ENCODE peak calls at places on chromosomes 7 and 10, in four cellular contexts. One of them, this sample, is unnamed. For H3K4me1, the result is how much of the 10 kb centered on the place peaks cover.

GRCh38 chr10:92727141-92727540 is 37.4 kb downstream of the HHEX start:
- DNase-seq in PC-9: no peak
- DNase-seq in ascending aorta: no peak
- DNase-seq in prostate gland: no peak
- DNase-seq in this sample: peak

GRCh38 chr7:157676001-157676400 is 339.2 kb downstream of the DNAJB6 start:
- DNase-seq in prostate gland: no peak
- DNase-seq in ascending aorta: peak
- DNase-seq in PC-9: no peak
- DNase-seq in this sample: no peak

GRCh38 chr10:7572435-7572834 is 94.3 kb downstream of the ITIH5 start:
- DNase-seq in ascending aorta: no peak
- DNase-seq in PC-9: no peak
- DNase-seq in prostate gland: no peak
- DNase-seq in this sample: no peak

GRCh38 chr7:159040912-159041711 is 103.6 kb downstream of the VIPR2 start:
- DNase-seq in ascending aorta: peak
- DNase-seq in PC-9: no peak
- DNase-seq in prostate gland: no peak
- DNase-seq in this sample: no peak

GRCh38 chr10:35212856-35213255 is 86.2 kb downstream of the CREM start:
- DNase-seq in prostate gland: no peak
- DNase-seq in ascending aorta: peak
- DNase-seq in PC-9: no peak
- DNase-seq in this sample: no peak

GRCh38 chr7:78090616-78091015 is 292.0 kb downstream of the PHTF2 start:
- DNase-seq in ascending aorta: no peak
- DNase-seq in PC-9: no peak
- DNase-seq in prostate gland: no peak
- DNase-seq in this sample: no peak

GRCh38 chr7:22983257-22983855 is 30.6 kb downstream of the HYCC1 start:
- DNase-seq in prostate gland: no peak
- DNase-seq in ascending aorta: no peak
- DNase-seq in PC-9: no peak
- DNase-seq in this sample: no peak

GRCh38 chr7:6718124-6718523 is 11.4 kb upstream of the ZNF12 start:
- DNase-seq in PC-9: no peak
- DNase-seq in prostate gland: no peak
- DNase-seq in ascending aorta: no peak
- DNase-seq in this sample: no peak

GRCh38 chr10:52115823-52116222 is 198.3 kb upstream of the DKK1 start:
- DNase-seq in PC-9: no peak
- DNase-seq in ascending aorta: no peak
- DNase-seq in prostate gland: no peak
- DNase-seq in this sample: no peak

GRCh38 chr7:139777304-139777890 is 401 bp downstream of the HIPK2 start:
- DNase-seq in PC-9: no peak
- DNase-seq in prostate gland: peak
- DNase-seq in ascending aorta: peak
- DNase-seq in this sample: peak

GRCh38 chr7:34497153-34497777 is 160.8 kb upstream of the NPSR1 start:
- DNase-seq in ascending aorta: no peak
- DNase-seq in PC-9: no peak
- DNase-seq in prostate gland: no peak
- DNase-seq in this sample: no peak

GRCh38 chr7:30791126-30791525 is 19.9 kb downstream of the MINDY4 start:
- DNase-seq in prostate gland: no peak
- DNase-seq in PC-9: no peak
- DNase-seq in ascending aorta: no peak
- DNase-seq in this sample: no peak

GRCh38 chr7:91565499-91566331 is 301.5 kb downstream of the FZD1 start:
- DNase-seq in ascending aorta: no peak
- DNase-seq in PC-9: no peak
- DNase-seq in prostate gland: peak
- DNase-seq in this sample: peak

GRCh38 chr7:116161733-116162132 is 48.6 kb upstream of the TES start:
- DNase-seq in PC-9: no peak
- DNase-seq in prostate gland: no peak
- DNase-seq in ascending aorta: no peak
- DNase-seq in this sample: peak

GRCh38 chr7:101636822-101637623 is 7.9 kb upstream of the MYL10 start:
- DNase-seq in ascending aorta: no peak
- DNase-seq in PC-9: no peak
- DNase-seq in prostate gland: no peak
- DNase-seq in this sample: no peak

GRCh38 chr7:27872281-27873005 is 132.5 kb downstream of the TAX1BP1 start:
- DNase-seq in ascending aorta: no peak
- DNase-seq in PC-9: peak
- DNase-seq in prostate gland: no peak
- DNase-seq in this sample: no peak

GRCh38 chr10:6098156-6098555 is 9.3 kb downstream of the RBM17 start:
- DNase-seq in PC-9: no peak
- DNase-seq in prostate gland: no peak
- DNase-seq in ascending aorta: no peak
- DNase-seq in this sample: no peak

GRCh38 chr10:6103591-6103990 is 14.8 kb downstream of the RBM17 start:
- DNase-seq in PC-9: no peak
- DNase-seq in prostate gland: no peak
- DNase-seq in ascending aorta: no peak
- DNase-seq in this sample: no peak

GRCh38 chr10:6102128-6102527 is 13.3 kb downstream of the RBM17 start:
- DNase-seq in prostate gland: no peak
- DNase-seq in PC-9: no peak
- DNase-seq in ascending aorta: no peak
- DNase-seq in this sample: no peak

GRCh38 chr10:6100370-6100769 is 11.5 kb downstream of the RBM17 start:
- DNase-seq in ascending aorta: no peak
- DNase-seq in PC-9: no peak
- DNase-seq in prostate gland: no peak
- DNase-seq in this sample: no peak

DNA sequence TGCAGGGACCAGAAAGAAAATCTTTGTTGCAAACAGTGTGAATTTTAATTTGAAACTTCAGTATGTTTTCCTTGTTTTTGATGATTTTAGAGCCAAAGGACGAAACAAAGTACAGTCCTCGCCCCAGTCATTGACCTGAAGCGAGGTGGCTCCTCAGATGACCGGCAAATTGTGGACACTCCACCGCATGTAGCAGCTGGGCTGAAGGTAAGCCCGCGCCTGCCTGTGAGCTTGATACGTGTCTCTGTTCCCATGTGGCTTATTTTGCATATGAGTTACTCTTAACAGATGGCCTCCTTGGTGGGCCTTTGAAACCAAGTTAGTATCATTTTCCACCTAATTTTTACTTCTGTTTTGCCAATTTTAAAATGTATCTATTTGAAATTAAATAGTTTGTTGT is 12.3 kb downstream of the RBM17 start:
- DNase-seq in prostate gland: no peak
- DNase-seq in PC-9: no peak
- DNase-seq in ascending aorta: no peak
- DNase-seq in this sample: no peak
- H3K4me1 ChIP-seq in prostate gland: under half
- H3K4me1 ChIP-seq in PC-9: under half
- H3K4me1 ChIP-seq in ascending aorta: under half
- H3K4me1 ChIP-seq in this sample: under half

GRCh38 chr10:49039409-49039808 is 75.9 kb downstream of the VSTM4 start:
- DNase-seq in prostate gland: no peak
- DNase-seq in ascending aorta: no peak
- DNase-seq in PC-9: no peak
- DNase-seq in this sample: no peak

GRCh38 chr10:49038711-49039110 is 76.6 kb downstream of the VSTM4 start:
- DNase-seq in prostate gland: no peak
- DNase-seq in PC-9: no peak
- DNase-seq in ascending aorta: no peak
- DNase-seq in this sample: no peak

GRCh38 chr10:49035920-49036319 is 79.4 kb downstream of the VSTM4 start:
- DNase-seq in PC-9: no peak
- DNase-seq in prostate gland: no peak
- DNase-seq in ascending aorta: no peak
- DNase-seq in this sample: no peak

GRCh38 chr10:49036638-49037037 is 78.7 kb downstream of the VSTM4 start:
- DNase-seq in ascending aorta: no peak
- DNase-seq in PC-9: no peak
- DNase-seq in prostate gland: no peak
- DNase-seq in this sample: no peak

DNA sequence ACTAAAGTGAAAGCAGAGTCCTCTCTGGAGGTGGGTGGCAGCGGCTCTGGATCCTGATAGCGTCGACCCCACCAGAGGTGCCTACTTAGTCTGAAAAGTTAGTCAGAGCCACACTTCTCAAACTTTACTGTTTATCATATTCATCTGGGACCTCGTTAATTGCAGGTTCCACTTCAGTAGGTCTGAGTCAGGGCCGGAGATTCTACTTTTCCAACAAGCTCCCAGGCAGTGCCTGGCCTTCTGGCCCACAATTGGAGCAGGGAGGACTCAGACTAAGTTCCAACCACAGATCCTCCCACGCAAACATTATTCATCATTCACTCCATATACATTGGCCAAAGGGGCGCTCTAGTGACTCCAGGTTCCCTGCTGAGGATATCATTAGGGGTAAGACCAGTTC is 78.1 kb downstream of the VSTM4 start:
- DNase-seq in ascending aorta: no peak
- DNase-seq in PC-9: no peak
- DNase-seq in prostate gland: no peak
- DNase-seq in this sample: no peak
- H3K4me1 ChIP-seq in ascending aorta: under half
- H3K4me1 ChIP-seq in PC-9: under half
- H3K4me1 ChIP-seq in prostate gland: under half
- H3K4me1 ChIP-seq in this sample: under half

DNA sequence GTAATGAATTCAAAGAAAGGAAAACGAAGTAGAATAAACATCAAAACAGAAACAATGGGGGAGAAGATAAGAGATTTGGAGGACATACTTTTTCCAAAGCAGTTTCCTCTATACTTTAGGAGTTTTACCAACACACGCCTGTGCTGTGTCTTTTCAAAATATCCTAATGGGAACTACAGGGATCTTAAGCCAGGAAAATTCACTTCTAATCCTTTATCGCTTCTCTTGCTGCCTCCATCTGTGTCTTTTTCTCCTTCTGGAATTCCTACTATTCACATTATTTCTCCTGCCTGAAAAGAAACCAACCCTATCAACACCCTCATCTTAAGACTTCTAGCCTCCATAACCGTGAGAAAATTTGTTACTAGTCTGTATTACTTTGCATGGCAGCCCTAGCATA is 6.8 kb downstream of the HNRNPF start:
- DNase-seq in prostate gland: no peak
- DNase-seq in ascending aorta: no peak
- DNase-seq in PC-9: no peak
- DNase-seq in this sample: no peak
- H3K4me1 ChIP-seq in prostate gland: under half
- H3K4me1 ChIP-seq in ascending aorta: under half
- H3K4me1 ChIP-seq in PC-9: half or more
- H3K4me1 ChIP-seq in this sample: under half

GRCh38 chr10:115831025-115831424 is 442.0 kb downstream of the GFRA1 start:
- DNase-seq in prostate gland: no peak
- DNase-seq in PC-9: no peak
- DNase-seq in ascending aorta: no peak
- DNase-seq in this sample: no peak
- H3K4me1 ChIP-seq in prostate gland: under half
- H3K4me1 ChIP-seq in PC-9: under half
- H3K4me1 ChIP-seq in ascending aorta: under half
- H3K4me1 ChIP-seq in this sample: under half

GRCh38 chr10:60419249-60419648 is 29.6 kb upstream of the ANK3 start:
- DNase-seq in PC-9: no peak
- DNase-seq in prostate gland: no peak
- DNase-seq in ascending aorta: no peak
- DNase-seq in this sample: no peak

GRCh38 chr10:60422809-60423208 is 33.1 kb upstream of the ANK3 start:
- DNase-seq in prostate gland: no peak
- DNase-seq in ascending aorta: no peak
- DNase-seq in PC-9: no peak
- DNase-seq in this sample: no peak

GRCh38 chr10:60423920-60424319 is 34.2 kb upstream of the ANK3 start:
- DNase-seq in PC-9: no peak
- DNase-seq in prostate gland: no peak
- DNase-seq in ascending aorta: no peak
- DNase-seq in this sample: no peak

GRCh38 chr10:60417898-60418297 is 28.2 kb upstream of the ANK3 start:
- DNase-seq in prostate gland: no peak
- DNase-seq in ascending aorta: no peak
- DNase-seq in PC-9: peak
- DNase-seq in this sample: no peak

GRCh38 chr10:60420991-60421894 is 31.6 kb upstream of the ANK3 start:
- DNase-seq in PC-9: no peak
- DNase-seq in ascending aorta: no peak
- DNase-seq in prostate gland: no peak
- DNase-seq in this sample: no peak
- H3K4me1 ChIP-seq in PC-9: half or more
- H3K4me1 ChIP-seq in ascending aorta: under half
- H3K4me1 ChIP-seq in prostate gland: under half
- H3K4me1 ChIP-seq in this sample: under half

GRCh38 chr10:33716461-33717267 is 382.2 kb upstream of the NRP1 start:
- DNase-seq in PC-9: no peak
- DNase-seq in ascending aorta: no peak
- DNase-seq in prostate gland: no peak
- DNase-seq in this sample: no peak
- H3K4me1 ChIP-seq in PC-9: under half
- H3K4me1 ChIP-seq in ascending aorta: under half
- H3K4me1 ChIP-seq in prostate gland: under half
- H3K4me1 ChIP-seq in this sample: under half

GRCh38 chr10:132659206-132660091 is 121.9 kb downstream of the INPP5A start:
- DNase-seq in ascending aorta: no peak
- DNase-seq in PC-9: no peak
- DNase-seq in prostate gland: peak
- DNase-seq in this sample: peak
- H3K4me1 ChIP-seq in ascending aorta: under half
- H3K4me1 ChIP-seq in PC-9: under half
- H3K4me1 ChIP-seq in prostate gland: under half
- H3K4me1 ChIP-seq in this sample: half or more

GRCh38 chr7:137934941-137935848 is 66.7 kb downstream of the CREB3L2 start:
- DNase-seq in ascending aorta: no peak
- DNase-seq in prostate gland: no peak
- DNase-seq in PC-9: no peak
- DNase-seq in this sample: no peak

GRCh38 chr7:137935849-137936508 is 65.9 kb downstream of the CREB3L2 start:
- DNase-seq in PC-9: no peak
- DNase-seq in ascending aorta: no peak
- DNase-seq in prostate gland: no peak
- DNase-seq in this sample: no peak

GRCh38 chr7:137934176-137934826 is 67.6 kb downstream of the CREB3L2 start:
- DNase-seq in ascending aorta: no peak
- DNase-seq in PC-9: no peak
- DNase-seq in prostate gland: no peak
- DNase-seq in this sample: no peak

GRCh38 chr7:137936509-137937201 is 65.2 kb downstream of the CREB3L2 start:
- DNase-seq in PC-9: peak
- DNase-seq in ascending aorta: no peak
- DNase-seq in prostate gland: no peak
- DNase-seq in this sample: peak

DNA sequence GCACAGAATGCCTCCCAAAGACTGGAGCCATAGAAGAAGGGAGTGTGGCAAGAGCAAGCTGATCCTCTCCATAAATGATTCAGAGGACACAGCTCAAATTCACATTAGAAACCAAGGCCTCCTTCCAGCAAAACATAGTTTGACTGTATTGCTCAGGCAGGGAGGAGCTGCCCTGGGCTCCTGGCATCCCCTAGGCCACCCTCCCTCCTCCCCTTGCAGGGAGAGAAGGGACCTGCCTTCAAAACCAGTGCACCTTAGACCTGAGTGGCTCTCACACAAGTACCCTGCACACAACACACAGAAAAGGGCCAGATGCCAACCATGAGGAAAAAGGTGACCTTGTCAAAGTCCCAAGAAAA is 64.7 kb downstream of the CREB3L2 start:
- DNase-seq in prostate gland: no peak
- DNase-seq in ascending aorta: peak
- DNase-seq in PC-9: peak
- DNase-seq in this sample: peak
- H3K4me1 ChIP-seq in prostate gland: under half
- H3K4me1 ChIP-seq in ascending aorta: under half
- H3K4me1 ChIP-seq in PC-9: under half
- H3K4me1 ChIP-seq in this sample: half or more